ENCODE peak calls at places on chromosomes 3 and 15, in four cellular contexts. One of them, this sample, is unnamed.

GRCh38 chr15:25406846-25407245 is 32.0 kb downstream of the UBE3A start:
- DNase-seq in psoas muscle: no peak
- DNase-seq in activated CD4-positive, alpha-beta T cell treated with anti-CD3 and anti-CD28 coated beads, Interleukin-2, amount 50 U/mL, for 1 hour: no peak
- DNase-seq in AG08396: no peak
- DNase-seq in this sample: no peak

GRCh38 chr3:15815696-15816095 is 17.9 kb upstream of the ANKRD28 start:
- DNase-seq in psoas muscle: no peak
- DNase-seq in AG08396: peak; percentile 15
- DNase-seq in activated CD4-positive, alpha-beta T cell treated with anti-CD3 and anti-CD28 coated beads, Interleukin-2, amount 50 U/mL, for 1 hour: no peak
- DNase-seq in this sample: no peak

GRCh38 chr15:69451951-69452701 is 492 bp upstream of the RPLP1 start:
- DNase-seq in AG08396: peak; percentile 16
- DNase-seq in psoas muscle: peak; percentile 57
- DNase-seq in activated CD4-positive, alpha-beta T cell treated with anti-CD3 and anti-CD28 coated beads, Interleukin-2, amount 50 U/mL, for 1 hour: no peak
- DNase-seq in this sample: no peak

GRCh38 chr3:194205675-194206133 is 69.8 kb downstream of the HES1 start:
- DNase-seq in psoas muscle: no peak
- DNase-seq in activated CD4-positive, alpha-beta T cell treated with anti-CD3 and anti-CD28 coated beads, Interleukin-2, amount 50 U/mL, for 1 hour: no peak
- DNase-seq in AG08396: no peak
- DNase-seq in this sample: no peak

GRCh38 chr3:183197734-183198133 is 35.2 kb upstream of the LAMP3 start:
- DNase-seq in psoas muscle: no peak
- DNase-seq in AG08396: no peak
- DNase-seq in activated CD4-positive, alpha-beta T cell treated with anti-CD3 and anti-CD28 coated beads, Interleukin-2, amount 50 U/mL, for 1 hour: no peak
- DNase-seq in this sample: no peak

GRCh38 chr15:59290311-59291213 is 82.1 kb downstream of the MYO1E start:
- DNase-seq in activated CD4-positive, alpha-beta T cell treated with anti-CD3 and anti-CD28 coated beads, Interleukin-2, amount 50 U/mL, for 1 hour: no peak
- DNase-seq in psoas muscle: no peak
- DNase-seq in AG08396: no peak
- DNase-seq in this sample: no peak

GRCh38 chr15:62783303-62783957 is 259.1 kb upstream of the TPM1 start:
- DNase-seq in AG08396: peak; percentile 73
- DNase-seq in activated CD4-positive, alpha-beta T cell treated with anti-CD3 and anti-CD28 coated beads, Interleukin-2, amount 50 U/mL, for 1 hour: no peak
- DNase-seq in psoas muscle: no peak
- DNase-seq in this sample: no peak

GRCh38 chr3:157079677-157080369 is 80.1 kb downstream of the CCNL1 start:
- DNase-seq in AG08396: no peak
- DNase-seq in activated CD4-positive, alpha-beta T cell treated with anti-CD3 and anti-CD28 coated beads, Interleukin-2, amount 50 U/mL, for 1 hour: no peak
- DNase-seq in psoas muscle: no peak
- DNase-seq in this sample: no peak

GRCh38 chr15:92021765-92022164 is 168.3 kb downstream of the SLCO3A1 start:
- DNase-seq in activated CD4-positive, alpha-beta T cell treated with anti-CD3 and anti-CD28 coated beads, Interleukin-2, amount 50 U/mL, for 1 hour: no peak
- DNase-seq in AG08396: no peak
- DNase-seq in psoas muscle: no peak
- DNase-seq in this sample: no peak

GRCh38 chr3:80677796-80678195 is 910.0 kb upstream of the ROBO1 start:
- DNase-seq in psoas muscle: no peak
- DNase-seq in activated CD4-positive, alpha-beta T cell treated with anti-CD3 and anti-CD28 coated beads, Interleukin-2, amount 50 U/mL, for 1 hour: no peak
- DNase-seq in AG08396: no peak
- DNase-seq in this sample: no peak

GRCh38 chr3:25300141-25300540 is 127.9 kb upstream of the RARB start:
- DNase-seq in activated CD4-positive, alpha-beta T cell treated with anti-CD3 and anti-CD28 coated beads, Interleukin-2, amount 50 U/mL, for 1 hour: no peak
- DNase-seq in AG08396: no peak
- DNase-seq in psoas muscle: no peak
- DNase-seq in this sample: no peak